ENCODE peak calls at places on chromosomes 2 and 18, in ten cellular contexts. O, P, H, K, S, N, A, R, V and T are unnamed samples.

GRCh38 chr2:183214680-183215079 is 90.4 kb downstream of the NUP35 start:
- ATAC-seq in R (no peak), K (no peak), A (no peak), S (no peak), V (peak), O (no peak), N (no peak), P (no peak), H (no peak), T (no peak)

GRCh38 chr2:31886700-31887099 is 124.1 kb downstream of the MEMO1 start:
- ATAC-seq in O (peak), P (no peak), A (peak), N (no peak), R (peak), V (peak), H (no peak), S (peak), K (peak), T (no peak)

GRCh38 chr2:126981476-126981875 is 82.8 kb downstream of the TEX51 start:
- ATAC-seq in P (no peak), O (no peak), S (no peak), A (no peak), R (no peak), H (no peak), V (no peak), K (peak), N (no peak), T (no peak)

GRCh38 chr2:48707466-48707865 is 48.1 kb downstream of the LHCGR start:
- ATAC-seq in R (no peak), N (no peak), S (peak), A (no peak), K (peak), V (peak), O (no peak), P (no peak), H (no peak), T (no peak)

GRCh38 chr18:48656582-48656981 is 117.8 kb downstream of the CTIF start:
- ATAC-seq in V (no peak), O (no peak), N (no peak), S (no peak), A (no peak), P (no peak), H (peak), R (no peak), K (no peak), T (no peak)

GRCh38 chr18:63292844-63293683 is 26.5 kb downstream of the BCL2 start:
- ATAC-seq in S (no peak), H (no peak), R (no peak), O (no peak), P (peak), V (peak), K (no peak), N (no peak), A (peak), T (peak)

GRCh38 chr2:97760480-97761049 is 47.2 kb downstream of the ZAP70 start:
- ATAC-seq in N (no peak), O (no peak), P (no peak), H (no peak), S (no peak), A (no peak), V (no peak), K (no peak), R (no peak), T (no peak)

GRCh38 chr2:129735576-129735975 is 243.9 kb upstream of the RAB6C start:
- ATAC-seq in H (no peak), P (no peak), N (no peak), S (no peak), A (no peak), O (no peak), K (no peak), R (no peak), V (no peak), T (no peak)

GRCh38 chr2:135097532-135098231 is 45.6 kb downstream of the RAB3GAP1 start:
- ATAC-seq in N (no peak), H (no peak), S (no peak), O (no peak), R (no peak), P (no peak), A (no peak), K (no peak), V (no peak), T (no peak)

GRCh38 chr2:169799555-169799954 is 884 bp downstream of the SSB start:
- ATAC-seq in R (no peak), A (no peak), O (peak), P (no peak), K (peak), S (peak), V (peak), N (no peak), H (no peak), T (no peak)

GRCh38 chr18:7196421-7196820 is 34.5 kb upstream of the LRRC30 start:
- ATAC-seq in R (no peak), K (no peak), H (no peak), S (no peak), V (no peak), A (no peak), O (no peak), P (no peak), N (no peak), T (no peak)

GRCh38 chr2:17309741-17310339 is 208.4 kb downstream of the RAD51AP2 start:
- ATAC-seq in A (no peak), S (peak), R (peak), N (no peak), H (no peak), P (no peak), V (peak), O (no peak), K (peak), T (peak)

GRCh38 chr2:3036432-3037125 is 341.0 kb downstream of the EIPR1 start:
- ATAC-seq in P (no peak), N (no peak), K (no peak), S (no peak), A (no peak), H (no peak), O (no peak), V (no peak), R (no peak), T (no peak)

GRCh38 chr2:201194097-201194496 is 11.2 kb downstream of the CASP10 start:
- ATAC-seq in P (peak), R (peak), A (peak), S (no peak), V (peak), N (no peak), H (no peak), K (no peak), O (peak), T (peak)

GRCh38 chr2:118442949-118443348 is 354.7 kb downstream of the INSIG2 start:
- ATAC-seq in K (no peak), R (no peak), P (no peak), S (peak), O (no peak), N (no peak), H (no peak), A (no peak), V (no peak), T (no peak)

GRCh38 chr2:108184421-108184820 is 55.3 kb upstream of the SULT1C3 start:
- ATAC-seq in K (peak), A (no peak), S (peak), H (no peak), P (no peak), O (no peak), R (peak), N (no peak), V (peak), T (no peak)

GRCh38 chr2:8537572-8538155 is 144.2 kb upstream of the ID2 start:
- ATAC-seq in N (no peak), A (no peak), R (no peak), H (no peak), P (no peak), V (no peak), O (no peak), S (peak), K (no peak), T (no peak)

GRCh38 chr2:172374318-172375240 is 52.8 kb upstream of the ITGA6 start:
- ATAC-seq in A (no peak), N (no peak), H (no peak), S (no peak), K (no peak), P (no peak), O (no peak), V (no peak), R (peak), T (no peak)

GRCh38 chr2:12701786-12702660 is 14.7 kb upstream of the TRIB2 start:
- ATAC-seq in P (no peak), V (no peak), H (no peak), O (no peak), K (no peak), S (no peak), R (no peak), N (peak), A (no peak), T (no peak)